ENCODE peak calls at places on chromosomes 12 and 14, in six cellular contexts. I is activated CD8-positive, alpha-beta memory T cell treated with anti-CD3 and anti-CD28 coated beads, Interleukin-2, amount 50 U/mL, for 48 hours; X is endodermal cell; E is activated naive CD4-positive, alpha-beta T cell; T is left colon; Q is activated T-helper 1 cell treated with Interleukin-2 at 50 U/mL for 16 hours. B is an unnamed sample.

GRCh38 chr12:49980501-49981158 is 7.9 kb downstream of the AQP6 start:
- DNase-seq in Q (no peak), I (no peak), T (no peak), X (peak), E (no peak), B (no peak)

GRCh38 chr14:28652782-28653181 is 113.8 kb upstream of the FOXG1 start:
- DNase-seq in I (no peak), T (no peak), E (no peak), Q (no peak), X (no peak), B (no peak)

GRCh38 chr12:91178139-91178561 is 4.5 kb downstream of the DCN start:
- DNase-seq in X (peak), I (no peak), Q (no peak), T (no peak), E (no peak), B (peak)

GRCh38 chr14:80364274-80364673 is 153.0 kb upstream of the DIO2 start:
- DNase-seq in E (no peak), T (no peak), X (no peak), I (no peak), Q (no peak), B (peak)

GRCh38 chr12:4288296-4289019 is 14.9 kb downstream of the CCND2 start:
- DNase-seq in T (no peak), Q (no peak), X (peak), E (no peak), I (peak), B (no peak)

GRCh38 chr12:71639341-71639760 is 24.3 kb downstream of the ZFC3H1 start:
- DNase-seq in X (peak), E (no peak), I (no peak), T (no peak), Q (no peak), B (peak)

GRCh38 chr12:46585854-46586621 is 213.5 kb upstream of the SLC38A2 start:
- DNase-seq in Q (peak), X (peak), E (no peak), T (peak), I (peak), B (peak)

GRCh38 chr12:82627799-82628198 is 58.9 kb upstream of the TMTC2 start:
- DNase-seq in T (no peak), Q (no peak), I (no peak), E (no peak), X (peak), B (peak)

GRCh38 chr12:83123039-83123438 is 436.3 kb downstream of the TMTC2 start:
- DNase-seq in Q (no peak), X (no peak), E (no peak), T (no peak), I (no peak), B (no peak)

GRCh38 chr12:106247731-106248176 is at the start of gene CKAP4:
- DNase-seq in X (peak), E (no peak), T (peak), Q (peak), I (peak), B (peak)

GRCh38 chr14:76006253-76006652 is 20.7 kb downstream of the IFT43 start:
- DNase-seq in T (no peak), Q (no peak), X (no peak), I (no peak), E (no peak), B (no peak)

GRCh38 chr12:132806857-132807256 is 21.8 kb downstream of the GOLGA3 start:
- DNase-seq in X (no peak), T (no peak), I (peak), Q (no peak), E (no peak), B (no peak)

GRCh38 chr12:132302466-132303358 is 26.7 kb downstream of the GALNT9 start:
- DNase-seq in I (no peak), X (no peak), E (no peak), T (no peak), Q (no peak), B (no peak)

GRCh38 chr12:89432396-89432795 is 80.1 kb upstream of the DUSP6 start:
- DNase-seq in E (no peak), X (no peak), Q (no peak), T (no peak), I (no peak), B (no peak)

GRCh38 chr12:21456291-21456780 is 18.9 kb downstream of the PYROXD1 start:
- DNase-seq in I (no peak), Q (peak), X (no peak), T (no peak), E (no peak), B (no peak)

GRCh38 chr14:51552275-51552674 is 99.4 kb upstream of the FRMD6 start:
- DNase-seq in Q (no peak), E (no peak), X (no peak), T (no peak), I (no peak), B (no peak)

GRCh38 chr14:72501439-72501838 is 392.5 kb downstream of the DPF3 start:
- DNase-seq in E (no peak), X (no peak), Q (no peak), I (no peak), T (no peak), B (no peak)

GRCh38 chr12:80937391-80938238 is at the start of gene LIN7A:
- DNase-seq in I (no peak), X (peak), Q (no peak), T (no peak), E (no peak), B (peak)

GRCh38 chr14:100304825-100305445 is 1.3 kb downstream of the SLC25A29 start:
- DNase-seq in E (no peak), I (no peak), Q (no peak), T (peak), X (peak), B (peak)

GRCh38 chr14:80465541-80466220 is 254.4 kb upstream of the DIO2 start:
- DNase-seq in I (no peak), Q (no peak), X (no peak), T (no peak), E (no peak), B (no peak)

GRCh38 chr12:62817556-62818271 is 117.2 kb downstream of the PPM1H start:
- DNase-seq in T (no peak), X (peak), I (no peak), Q (no peak), E (no peak), B (peak)

GRCh38 chr14:102591372-102591943 is 991 bp upstream of the RCOR1 start:
- DNase-seq in E (no peak), Q (peak), T (peak), I (no peak), X (peak), B (no peak)

GRCh38 chr14:81509838-81510452 is 23.7 kb downstream of the SEL1L start:
- DNase-seq in T (no peak), X (no peak), Q (no peak), I (no peak), E (no peak), B (no peak)

GRCh38 chr12:123120452-123121166 is 30.3 kb downstream of the PITPNM2 start:
- DNase-seq in Q (peak), E (no peak), T (no peak), I (no peak), X (peak), B (no peak)

GRCh38 chr14:50362791-50363733 is 33.6 kb downstream of the CDKL1 start:
- DNase-seq in Q (no peak), E (no peak), X (no peak), I (peak), T (no peak), B (no peak)

GRCh38 chr14:91749857-91750256 is 18.0 kb upstream of the CATSPERB start:
- DNase-seq in X (no peak), Q (no peak), T (no peak), I (no peak), E (no peak), B (no peak)

GRCh38 chr14:52733824-52734223 is 3.9 kb downstream of the STYX start:
- DNase-seq in Q (no peak), I (no peak), X (peak), E (no peak), T (no peak), B (peak)

GRCh38 chr14:20332946-20333782 is at the start of gene CCNB1IP1:
- DNase-seq in I (peak), T (peak), X (peak), Q (peak), E (no peak), B (peak)

GRCh38 chr14:75941030-75941429 is 40.8 kb downstream of the TGFB3 start:
- DNase-seq in E (no peak), Q (no peak), X (no peak), T (no peak), I (no peak), B (no peak)

GRCh38 chr12:47763481-47764344 is 5.0 kb upstream of the RAPGEF3 start:
- DNase-seq in T (no peak), Q (no peak), I (no peak), X (no peak), E (no peak), B (no peak)

GRCh38 chr14:78709795-78710569 is 539.8 kb downstream of the NRXN3 start:
- DNase-seq in X (no peak), I (no peak), Q (no peak), E (no peak), T (no peak), B (no peak)

GRCh38 chr12:65487679-65488078 is 209.2 kb downstream of the MSRB3 start:
- DNase-seq in T (no peak), I (no peak), Q (no peak), X (no peak), E (no peak), B (no peak)

B was measured in mesendoderm.